ENCODE peak calls at places on chromosomes 6 and 20, in eight cellular contexts. L is OCI-LY7; E is prostate gland; M is lung; F is effector memory CD4-positive, alpha-beta T cell; I is tibial nerve; W is GM23338; V is CD4-positive, CD25-positive, alpha-beta regulatory T cell. N is an unnamed sample. For H3K4me1, the result is how much of the 10 kb centered on the place peaks cover.

GRCh38 chr20:62366370-62367135 is 559 bp downstream of the LAMA5 start:
- DNase-seq in I (no peak), M (no peak), W (peak), F (no peak), V (no peak), E (peak), L (peak), N (no peak)

GRCh38 chr6:136579800-136580199 is 29.6 kb upstream of the MAP7 start:
- DNase-seq in E (no peak), L (no peak), F (no peak), W (no peak), V (no peak), M (no peak), I (no peak), N (no peak)

GRCh38 chr6:134689676-134690447 is 260.0 kb downstream of the ALDH8A1 start:
- DNase-seq in F (no peak), W (no peak), M (no peak), V (no peak), I (no peak), E (peak), L (no peak), N (no peak)

GRCh38 chr20:64130876-64131275 is 23.5 kb upstream of the NPBWR2 start:
- DNase-seq in M (no peak), L (no peak), F (no peak), E (no peak), W (no peak), I (no peak), V (no peak), N (no peak)

GRCh38 chr6:160714731-160715130 is 12.7 kb downstream of the PLG start:
- DNase-seq in E (no peak), I (no peak), V (no peak), W (no peak), M (no peak), L (no peak), F (no peak), N (no peak)

GRCh38 chr6:33592595-33593413 is 12.7 kb upstream of the BAK1 start:
- DNase-seq in V (peak), W (peak), F (peak), L (peak), I (no peak), E (no peak), M (no peak), N (peak)

GRCh38 chr6:96089173-96089572 is 73.4 kb downstream of the FUT9 start:
- DNase-seq in F (no peak), L (no peak), I (no peak), W (peak), M (no peak), E (no peak), V (no peak), N (no peak)

GRCh38 chr20:370151-370600 is 10.4 kb upstream of the TRIB3 start:
- DNase-seq in M (peak), F (no peak), E (peak), L (no peak), V (no peak), I (no peak), W (no peak), N (no peak)

GRCh38 chr20:47456952-47457724 is 44.5 kb upstream of the NCOA3 start:
- DNase-seq in V (no peak), M (no peak), E (no peak), W (no peak), F (no peak), L (no peak), I (no peak), N (no peak)

GRCh38 chr6:135358251-135358821 is 139.2 kb downstream of the AHI1 start:
- DNase-seq in F (no peak), L (no peak), W (no peak), V (no peak), I (no peak), M (no peak), E (no peak), N (no peak)

GRCh38 chr6:88860310-88860709 is 103.1 kb downstream of the RNGTT start:
- DNase-seq in F (no peak), I (no peak), M (no peak), W (no peak), E (no peak), V (no peak), L (no peak), N (no peak)

GRCh38 chr6:23349521-23350147 is 776.4 kb upstream of the NRSN1 start:
- DNase-seq in F (no peak), V (no peak), L (no peak), E (no peak), M (no peak), W (no peak), I (no peak), N (no peak)

GRCh38 chr6:16948376-16948775 is 153.5 kb upstream of the STMND1 start:
- DNase-seq in I (no peak), W (no peak), L (no peak), F (no peak), V (no peak), M (no peak), E (no peak), N (no peak)

GRCh38 chr20:63579017-63579705 is 5.1 kb upstream of the HELZ2 start:
- DNase-seq in W (no peak), F (no peak), I (no peak), M (no peak), V (no peak), L (no peak), E (no peak), N (no peak)

GRCh38 chr20:58150772-58151171 is 77.7 kb downstream of the ANKRD60 start:
- DNase-seq in L (no peak), M (no peak), F (no peak), V (no peak), I (no peak), W (peak), E (peak), N (no peak)

GRCh38 chr6:83707829-83708545 is 914 bp downstream of the SNAP91 start:
- DNase-seq in V (no peak), E (peak), W (peak), F (no peak), L (no peak), I (no peak), M (no peak), N (no peak)

GRCh38 chr6:30647802-30648460 is 998 bp downstream of the C6orf136 start:
- DNase-seq in F (no peak), W (no peak), I (no peak), M (no peak), V (no peak), E (no peak), L (no peak), N (peak)

GRCh38 chr6:37699138-37699766 is 1.6 kb upstream of the MDGA1 start:
- DNase-seq in M (no peak), W (no peak), V (peak), I (no peak), L (no peak), E (peak), F (no peak), N (peak)

GRCh38 chr6:34143884-34144580 is 1.9 kb downstream of the GRM4 start:
- DNase-seq in M (no peak), E (no peak), W (peak), V (peak), I (no peak), L (peak), F (peak), N (peak)

GRCh38 chr6:9224539-9224938 is 789.2 kb upstream of the SLC35B3 start:
- DNase-seq in L (no peak), I (no peak), W (no peak), M (no peak), V (no peak), E (no peak), F (no peak), N (no peak)

GRCh38 chr6:51678905-51679620 is 408.4 kb downstream of the PKHD1 start:
- DNase-seq in W (no peak), V (no peak), F (no peak), E (no peak), M (peak), I (no peak), L (no peak), N (no peak)

GRCh38 chr20:38138086-38138777 is 26.8 kb downstream of the TGM2 start:
- DNase-seq in W (no peak), V (no peak), E (no peak), F (no peak), I (no peak), M (no peak), L (no peak), N (no peak)

GRCh38 chr6:16684896-16685554 is 76.2 kb downstream of the ATXN1 start:
- DNase-seq in F (peak), E (no peak), V (no peak), I (no peak), M (no peak), W (no peak), L (no peak), N (no peak)

GRCh38 chr20:20210327-20210726 is 157.6 kb upstream of the INSM1 start:
- DNase-seq in V (no peak), E (no peak), F (no peak), W (no peak), L (no peak), M (no peak), I (no peak), N (no peak)

GRCh38 chr6:14038636-14039035 is 78.9 kb upstream of the CD83 start:
- DNase-seq in W (no peak), E (no peak), I (no peak), F (no peak), L (no peak), M (no peak), V (no peak), N (no peak)

GRCh38 chr6:3825331-3825831 is 23.8 kb upstream of the FAM50B start:
- DNase-seq in W (peak), I (peak), F (no peak), M (peak), E (peak), V (no peak), L (no peak), N (no peak)

GRCh38 chr20:57787151-57787968 is 77.5 kb upstream of the PMEPA1 start:
- DNase-seq in I (no peak), L (no peak), V (no peak), M (no peak), E (no peak), W (no peak), F (no peak), N (no peak)

GRCh38 chr20:7775072-7775471 is 165.2 kb downstream of the HAO1 start:
- DNase-seq in E (no peak), F (no peak), V (no peak), M (no peak), L (no peak), I (no peak), W (no peak), N (no peak)

GRCh38 chr6:113953346-113953745 is 17.6 kb downstream of the HDAC2 start:
- DNase-seq in F (no peak), I (no peak), L (no peak), V (no peak), W (no peak), M (no peak), E (no peak), N (no peak)

GRCh38 chr6:36335465-36336209 is 1.1 kb downstream of the BNIP5 start:
- DNase-seq in M (no peak), I (no peak), V (no peak), W (no peak), F (no peak), L (no peak), E (no peak), N (no peak)

GRCh38 chr6:137283940-137284910 is 65.0 kb upstream of the IFNGR1 start:
- DNase-seq in F (no peak), L (no peak), W (no peak), V (no peak), M (no peak), I (no peak), E (no peak), N (no peak)

GRCh38 chr20:47362361-47363219 is 6.1 kb upstream of the ZMYND8 start:
- DNase-seq in W (no peak), E (no peak), M (no peak), V (no peak), F (no peak), I (no peak), L (no peak), N (no peak)

GRCh38 chr6:46719099-46719498 is 16.1 kb downstream of the PLA2G7 start:
- DNase-seq in W (no peak), M (no peak), V (no peak), L (no peak), F (no peak), E (no peak), I (no peak), N (no peak)

GRCh38 chr20:18986146-18986830 is 172.7 kb downstream of the SCP2D1 start:
- DNase-seq in M (no peak), L (no peak), I (no peak), W (no peak), F (no peak), E (no peak), V (no peak), N (no peak)

GRCh38 chr6:105452924-105453756 is 50.3 kb upstream of the PREP start:
- DNase-seq in E (no peak), L (peak), M (no peak), I (no peak), V (peak), F (peak), W (no peak), N (peak)

DNA sequence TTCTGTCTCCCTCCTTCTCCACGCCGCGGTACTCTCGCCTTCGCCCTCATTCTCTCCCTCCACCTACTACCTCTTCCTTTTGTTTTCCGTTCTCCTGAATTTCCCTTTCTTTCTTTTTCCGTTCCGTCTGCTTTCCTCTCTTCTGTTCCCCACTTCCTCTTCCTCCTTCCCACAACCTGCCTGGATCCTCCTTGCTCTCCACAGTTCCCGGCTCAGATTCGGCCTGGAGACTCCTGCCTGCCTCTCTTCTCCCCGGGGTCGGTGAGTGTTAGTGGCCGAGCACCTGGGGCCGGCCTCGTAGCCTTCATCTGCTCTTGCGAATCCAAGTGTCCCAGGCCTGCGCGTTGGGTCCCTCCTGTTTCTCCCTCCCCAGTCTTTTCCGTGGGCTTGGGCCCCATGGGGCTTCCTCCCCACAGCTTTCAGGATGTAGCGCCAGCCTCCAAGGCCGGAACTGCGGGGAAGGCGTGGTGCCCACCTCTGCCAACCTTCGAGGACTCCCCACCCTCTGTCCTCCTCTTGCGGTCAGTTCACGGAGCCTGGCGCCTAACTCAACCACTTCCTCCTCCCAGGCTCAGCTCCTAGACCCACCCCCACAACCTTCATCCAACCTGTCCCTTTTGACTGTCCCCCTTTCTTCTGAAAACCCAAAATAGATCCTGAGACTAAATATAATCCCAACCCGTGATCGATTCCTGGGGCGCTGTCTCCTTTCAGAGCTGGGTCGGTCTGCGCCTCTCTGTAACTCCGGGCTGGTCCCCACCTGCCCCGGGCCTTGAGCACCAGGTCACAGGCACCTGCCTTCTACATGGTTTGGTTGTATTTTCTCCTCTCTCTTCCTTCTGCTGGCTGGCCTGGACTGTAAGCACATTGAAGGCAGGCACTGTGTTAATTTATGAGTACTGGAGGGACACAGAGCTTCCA is 6.8 kb downstream of the NRN1 start:
- DNase-seq in W (peak), M (no peak), F (no peak), V (no peak), L (no peak), E (no peak), I (no peak), N (no peak)
- H3K4me3 ChIP-seq in W (peak), M (no peak), F (no peak), V (no peak), L (no peak), E (no peak), I (peak), N (no peak)

GRCh38 chr6:43481075-43481474 is 3.7 kb downstream of the TJAP1 start:
- DNase-seq in I (no peak), E (no peak), W (no peak), M (no peak), V (no peak), F (no peak), L (no peak), N (no peak)

GRCh38 chr6:43475506-43475905 is 1.9 kb upstream of the TJAP1 start:
- DNase-seq in M (no peak), I (no peak), L (no peak), W (no peak), V (no peak), E (no peak), F (no peak), N (no peak)

GRCh38 chr6:43477235-43478007 is at the start of gene TJAP1:
- DNase-seq in W (peak), E (peak), F (peak), I (peak), M (peak), V (peak), L (peak), N (peak)

GRCh38 chr6:43476744-43477143 is 626 bp upstream of the TJAP1 start:
- DNase-seq in E (no peak), I (no peak), M (no peak), V (peak), L (peak), W (no peak), F (no peak), N (no peak)

GRCh38 chr6:43478008-43478372 is 620 bp downstream of the TJAP1 start:
- DNase-seq in I (no peak), L (peak), F (no peak), M (no peak), V (peak), W (no peak), E (no peak), N (no peak)
- H3K27ac ChIP-seq in I (peak), L (no peak), F (peak), M (no peak), V (peak), W (peak), E (peak), N (peak)

DNA sequence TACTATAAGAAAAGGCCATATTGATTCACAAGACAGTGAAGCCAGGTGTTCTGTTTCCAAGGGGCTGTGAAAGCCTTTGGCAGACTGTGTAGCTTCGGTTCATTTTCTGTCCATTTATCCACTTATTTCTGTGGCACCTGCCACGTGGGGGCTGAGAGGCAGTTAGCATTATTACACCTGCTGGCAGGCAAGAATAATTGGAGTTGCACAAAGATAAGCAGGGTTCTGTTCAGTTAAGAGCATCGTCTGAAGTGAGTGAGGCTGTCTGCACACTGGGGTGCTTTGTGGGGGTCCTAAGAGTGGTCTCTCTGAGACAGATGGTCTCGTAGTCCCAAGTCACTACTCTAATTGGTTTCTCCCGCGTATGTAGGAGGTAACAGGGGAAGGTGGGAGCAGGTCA is 60.6 kb upstream of the CCN6 start:
- DNase-seq in I (no peak), W (no peak), E (no peak), V (no peak), F (no peak), M (no peak), L (no peak), N (no peak)
- H3K4me1 ChIP-seq in I (under half), W (under half), E (under half), V (half or more), F (half or more), M (under half), L (under half), N (half or more)

DNA sequence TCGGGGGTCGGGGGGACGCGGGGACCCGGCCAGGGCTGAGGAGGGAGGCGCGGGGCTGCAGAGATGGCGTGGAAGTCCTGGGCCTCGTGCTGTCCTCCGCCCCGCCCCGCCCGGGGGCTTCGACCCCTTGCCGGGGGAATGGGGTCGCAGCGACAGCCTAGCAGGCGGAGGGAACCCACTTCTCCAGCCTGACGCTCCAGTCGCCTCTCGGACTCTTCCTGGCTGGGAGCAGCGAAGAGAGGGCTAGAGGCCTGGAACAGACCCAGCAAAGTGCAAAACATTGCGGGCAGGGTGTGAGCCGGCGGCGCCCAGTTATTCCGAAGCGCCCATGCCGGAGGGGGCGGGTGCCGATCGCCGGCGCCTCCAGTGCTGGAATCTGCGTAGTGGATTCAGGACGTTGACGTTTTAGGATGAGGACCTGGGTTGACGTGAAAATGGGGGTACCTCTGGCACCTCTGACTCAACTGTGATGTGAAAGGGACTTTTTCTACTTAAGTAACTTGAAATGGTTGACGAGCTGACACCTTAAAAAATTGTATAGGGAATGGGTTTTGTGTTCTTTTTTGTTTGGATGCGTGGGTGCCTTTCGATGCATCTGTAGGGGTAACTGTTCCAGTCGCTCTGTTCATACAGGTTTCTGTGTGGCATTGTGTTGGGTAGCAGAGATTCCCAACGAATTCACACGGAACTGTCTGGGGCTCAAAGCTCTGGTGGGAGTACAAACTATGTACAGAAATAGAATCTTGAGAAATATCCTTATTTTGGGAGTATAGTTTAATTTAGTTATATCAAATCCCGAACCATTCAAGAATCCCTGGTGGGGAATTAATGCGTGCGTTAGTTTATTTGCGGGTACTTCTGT is 1.4 kb downstream of the SLC35F1 start:
- DNase-seq in L (no peak), M (no peak), E (no peak), I (no peak), W (peak), F (no peak), V (no peak), N (no peak)
- H3K4me3 ChIP-seq in L (no peak), M (peak), E (peak), I (peak), W (peak), F (peak), V (no peak), N (no peak)

GRCh38 chr6:169652896-169653295 is 48.9 kb downstream of the WDR27 start:
- DNase-seq in F (no peak), I (no peak), L (no peak), M (no peak), W (no peak), E (no peak), V (no peak), N (no peak)

GRCh38 chr6:169654590-169655391 is 47.0 kb downstream of the WDR27 start:
- DNase-seq in V (peak), M (peak), W (peak), E (peak), L (peak), F (peak), I (peak), N (peak)

GRCh38 chr6:169653691-169654090 is 48.1 kb downstream of the WDR27 start:
- DNase-seq in F (no peak), E (no peak), W (no peak), L (no peak), V (no peak), M (no peak), I (no peak), N (no peak)

GRCh38 chr6:169659820-169660610 is 41.8 kb downstream of the WDR27 start:
- DNase-seq in V (no peak), W (no peak), E (no peak), I (no peak), M (no peak), L (no peak), F (no peak), N (no peak)

GRCh38 chr6:169656626-169657610 is 44.9 kb downstream of the WDR27 start:
- DNase-seq in L (no peak), F (no peak), W (no peak), I (no peak), V (no peak), E (no peak), M (no peak), N (no peak)
- H3K27ac ChIP-seq in L (no peak), F (no peak), W (no peak), I (no peak), V (no peak), E (no peak), M (no peak), N (no peak)

GRCh38 chr20:56463428-56463827 is 5.0 kb upstream of the RTF2 start:
- DNase-seq in V (no peak), M (no peak), E (no peak), F (peak), I (no peak), W (no peak), L (no peak), N (no peak)
- H3K4me1 ChIP-seq in V (under half), M (under half), E (under half), F (under half), I (under half), W (under half), L (under half), N (under half)

N was measured in CD8-positive, alpha-beta T cell.